ENCODE peak calls at places on chromosomes 4 and X, in nine cellular contexts. M is Calu3, E is fibroblast of the conjunctiva, J is RCC 7860, X is neuronal stem cell, P is BJ, L is H9, B is immature natural killer cell, Q is Caki2. C is an unnamed sample.

GRCh38 chr4:80071643-80072606 is 1.1 kb downstream of the ANTXR2 start:
- DNase-seq in M (peak; percentile 22), E (no peak), J (no peak), X (peak; percentile 58), P (no peak), L (peak; percentile 73), B (peak; percentile 40), Q (peak; percentile 1), C (peak; percentile 90)

GRCh38 chr4:105140684-105141490 is 5.8 kb upstream of the TET2 start:
- DNase-seq in M (peak; percentile 8), E (no peak), J (no peak), X (peak; percentile 29), P (no peak), L (no peak), B (peak; percentile 54), Q (no peak), C (no peak)

GRCh38 chr4:56048621-56049427 is 100.1 kb downstream of the CEP135 start:
- DNase-seq in M (peak; percentile 68), E (peak; percentile 6), J (no peak), X (peak; percentile 73), P (no peak), L (peak; percentile 56), B (no peak), Q (peak; percentile 45), C (peak; percentile 80)

GRCh38 chr4:128823025-128823661 is 13.6 kb downstream of the JADE1 start:
- DNase-seq in M (no peak), E (peak; percentile 55), J (peak; percentile 84), X (no peak), P (peak; percentile 94), L (no peak), B (no peak), Q (peak; percentile 59), C (peak; percentile 85)

GRCh38 chr4:22869235-22869634 is 176.5 kb downstream of the GBA3 start:
- DNase-seq in M (no peak), E (no peak), J (no peak), X (no peak), P (no peak), L (peak; percentile 49), B (no peak), Q (no peak), C (no peak)

GRCh38 chr4:172725581-172725980 is 443.0 kb upstream of the GALNT7 start:
- DNase-seq in M (no peak), E (no peak), J (peak; percentile 68), X (no peak), P (peak; percentile 19), L (no peak), B (no peak), Q (no peak), C (no peak)

GRCh38 chrX:20001615-20002014 is 10.8 kb upstream of the BCLAF3 start:
- DNase-seq in M (no peak), E (no peak), J (no peak), X (no peak), P (no peak), L (peak; percentile 36), B (no peak), Q (no peak), C (no peak)

GRCh38 chr4:48774760-48775398 is 5.2 kb downstream of the FRYL start:
- DNase-seq in M (no peak), E (no peak), J (no peak), X (no peak), P (no peak), L (no peak), B (no peak), Q (no peak), C (no peak)

GRCh38 chrX:12128017-12128416 is 10.3 kb upstream of the FRMPD4 start:
- DNase-seq in M (no peak), E (no peak), J (no peak), X (no peak), P (no peak), L (no peak), B (no peak), Q (no peak), C (no peak)

GRCh38 chr4:7960790-7961655 is 21.4 kb upstream of the AFAP1 start:
- DNase-seq in M (peak; percentile 34), E (peak; percentile 40), J (peak; percentile 98), X (no peak), P (peak; percentile 95), L (no peak), B (peak; percentile 57), Q (peak; percentile 95), C (no peak)

GRCh38 chrX:35380808-35381700 is 417.1 kb upstream of the MAGEB16 start:
- DNase-seq in M (no peak), E (no peak), J (peak; percentile 19), X (no peak), P (no peak), L (no peak), B (no peak), Q (peak; percentile 25), C (peak; percentile 64)

GRCh38 chr4:119728692-119729593 is 100.3 kb upstream of the PDE5A start:
- DNase-seq in M (peak; percentile 72), E (peak; percentile 65), J (no peak), X (no peak), P (no peak), L (no peak), B (no peak), Q (peak; percentile 39), C (no peak)

GRCh38 chr4:88526221-88526815 is 2.7 kb upstream of the PYURF start:
- DNase-seq in M (peak; percentile 2), E (no peak), J (no peak), X (no peak), P (no peak), L (no peak), B (no peak), Q (no peak), C (peak; percentile 60)

GRCh38 chr4:101304916-101305315 is 42.4 kb downstream of the PPP3CA start:
- DNase-seq in M (no peak), E (no peak), J (no peak), X (no peak), P (no peak), L (no peak), B (no peak), Q (no peak), C (no peak)

GRCh38 chr4:86446996-86447395 is 87.1 kb upstream of the MAPK10 start:
- DNase-seq in M (no peak), E (no peak), J (no peak), X (no peak), P (no peak), L (no peak), B (no peak), Q (no peak), C (no peak)

GRCh38 chr4:110636231-110636676 is 13.4 kb upstream of the PITX2 start:
- DNase-seq in M (no peak), E (no peak), J (peak; percentile 21), X (no peak), P (no peak), L (no peak), B (no peak), Q (no peak), C (peak; percentile 42)

GRCh38 chrX:57282568-57282967 is 3.9 kb upstream of the FAAH2 start:
- DNase-seq in M (no peak), E (no peak), J (no peak), X (no peak), P (no peak), L (no peak), B (no peak), Q (no peak), C (peak; percentile 53)

GRCh38 chr4:165382640-165383039 is 3.8 kb downstream of the CPE start:
- DNase-seq in M (no peak), E (no peak), J (no peak), X (no peak), P (no peak), L (no peak), B (no peak), Q (no peak), C (no peak)

GRCh38 chr4:38371391-38371851 is 292.6 kb upstream of the KLF3 start:
- DNase-seq in M (no peak), E (no peak), J (peak; percentile 30), X (no peak), P (peak; percentile 24), L (no peak), B (no peak), Q (no peak), C (peak; percentile 10)

GRCh38 chr4:37745946-37746345 is 59.8 kb upstream of the RELL1 start:
- DNase-seq in M (no peak), E (peak; percentile 4), J (no peak), X (no peak), P (no peak), L (no peak), B (no peak), Q (no peak), C (no peak)

GRCh38 chrX:102155806-102156179 is at the start of gene BEX5:
- DNase-seq in M (peak; percentile 53), E (no peak), J (no peak), X (peak; percentile 61), P (no peak), L (peak; percentile 87), B (peak; percentile 25), Q (peak; percentile 52), C (peak; percentile 89)

C was measured in RKO.